ENCODE peak calls at places on chromosomes 2 and 18, in six cellular contexts. One of them, this sample, is unnamed.

GRCh38 chr2:216694201-216694825 is 1.0 kb downstream of the IGFBP5 start:
- DNase-seq in effector memory CD8-positive, alpha-beta T cell: no peak
- DNase-seq in activated gamma-delta T cell: no peak
- DNase-seq in D341Med: peak
- DNase-seq in WTC11: peak
- DNase-seq in AG09319: no peak
- DNase-seq in this sample: no peak

GRCh38 chr18:23144628-23145027 is 9.3 kb downstream of the CABLES1 start:
- DNase-seq in effector memory CD8-positive, alpha-beta T cell: no peak
- DNase-seq in activated gamma-delta T cell: no peak
- DNase-seq in D341Med: no peak
- DNase-seq in WTC11: no peak
- DNase-seq in AG09319: no peak
- DNase-seq in this sample: no peak

GRCh38 chr18:78780719-78781600 is 198.7 kb upstream of the SALL3 start:
- DNase-seq in effector memory CD8-positive, alpha-beta T cell: no peak
- DNase-seq in activated gamma-delta T cell: no peak
- DNase-seq in D341Med: no peak
- DNase-seq in WTC11: no peak
- DNase-seq in AG09319: no peak
- DNase-seq in this sample: no peak

GRCh38 chr18:38545071-38545470 is 979.5 kb upstream of the CELF4 start:
- DNase-seq in effector memory CD8-positive, alpha-beta T cell: no peak
- DNase-seq in activated gamma-delta T cell: no peak
- DNase-seq in D341Med: peak
- DNase-seq in WTC11: peak
- DNase-seq in AG09319: no peak
- DNase-seq in this sample: no peak

GRCh38 chr2:82959677-82960076 is 1499.4 kb downstream of the SUCLG1 start:
- DNase-seq in effector memory CD8-positive, alpha-beta T cell: no peak
- DNase-seq in activated gamma-delta T cell: no peak
- DNase-seq in D341Med: no peak
- DNase-seq in WTC11: no peak
- DNase-seq in AG09319: no peak
- DNase-seq in this sample: no peak

GRCh38 chr2:161237397-161238263 is 70.6 kb upstream of the PSMD14 start:
- DNase-seq in effector memory CD8-positive, alpha-beta T cell: peak
- DNase-seq in activated gamma-delta T cell: peak
- DNase-seq in D341Med: peak
- DNase-seq in WTC11: peak
- DNase-seq in AG09319: peak
- DNase-seq in this sample: no peak

GRCh38 chr2:236882931-236883330 is 202.8 kb upstream of the COPS8 start:
- DNase-seq in effector memory CD8-positive, alpha-beta T cell: no peak
- DNase-seq in activated gamma-delta T cell: no peak
- DNase-seq in D341Med: no peak
- DNase-seq in WTC11: no peak
- DNase-seq in AG09319: no peak
- DNase-seq in this sample: no peak

GRCh38 chr2:20514596-20515269 is 67.9 kb downstream of the RHOB start:
- DNase-seq in effector memory CD8-positive, alpha-beta T cell: no peak
- DNase-seq in activated gamma-delta T cell: no peak
- DNase-seq in D341Med: no peak
- DNase-seq in WTC11: no peak
- DNase-seq in AG09319: peak
- DNase-seq in this sample: peak

GRCh38 chr18:61326407-61326806 is 6.8 kb upstream of the CDH20 start:
- DNase-seq in effector memory CD8-positive, alpha-beta T cell: no peak
- DNase-seq in activated gamma-delta T cell: no peak
- DNase-seq in D341Med: no peak
- DNase-seq in WTC11: no peak
- DNase-seq in AG09319: no peak
- DNase-seq in this sample: no peak

GRCh38 chr2:11617527-11617926 is 52.5 kb downstream of the NTSR2 start:
- DNase-seq in effector memory CD8-positive, alpha-beta T cell: no peak
- DNase-seq in activated gamma-delta T cell: no peak
- DNase-seq in D341Med: no peak
- DNase-seq in WTC11: no peak
- DNase-seq in AG09319: no peak
- DNase-seq in this sample: no peak

GRCh38 chr2:39845460-39846146 is 66.5 kb upstream of the THUMPD2 start:
- DNase-seq in effector memory CD8-positive, alpha-beta T cell: no peak
- DNase-seq in activated gamma-delta T cell: no peak
- DNase-seq in D341Med: no peak
- DNase-seq in WTC11: no peak
- DNase-seq in AG09319: no peak
- DNase-seq in this sample: peak

GRCh38 chr2:46873632-46874068 is 42.0 kb downstream of the MCFD2 start:
- DNase-seq in effector memory CD8-positive, alpha-beta T cell: no peak
- DNase-seq in activated gamma-delta T cell: no peak
- DNase-seq in D341Med: no peak
- DNase-seq in WTC11: no peak
- DNase-seq in AG09319: peak
- DNase-seq in this sample: peak

GRCh38 chr2:191927319-191927867 is 80.5 kb upstream of the CAVIN2 start:
- DNase-seq in effector memory CD8-positive, alpha-beta T cell: no peak
- DNase-seq in activated gamma-delta T cell: no peak
- DNase-seq in D341Med: no peak
- DNase-seq in WTC11: no peak
- DNase-seq in AG09319: peak
- DNase-seq in this sample: peak

GRCh38 chr2:218979846-218980738 is 4.9 kb downstream of the FEV start:
- DNase-seq in effector memory CD8-positive, alpha-beta T cell: peak
- DNase-seq in activated gamma-delta T cell: peak
- DNase-seq in D341Med: peak
- DNase-seq in WTC11: peak
- DNase-seq in AG09319: no peak
- DNase-seq in this sample: peak

GRCh38 chr2:129767987-129768386 is 211.5 kb upstream of the RAB6C start:
- DNase-seq in effector memory CD8-positive, alpha-beta T cell: no peak
- DNase-seq in activated gamma-delta T cell: no peak
- DNase-seq in D341Med: no peak
- DNase-seq in WTC11: no peak
- DNase-seq in AG09319: no peak
- DNase-seq in this sample: no peak

GRCh38 chr2:128310094-128310716 is 8.5 kb downstream of the HS6ST1 start:
- DNase-seq in effector memory CD8-positive, alpha-beta T cell: no peak
- DNase-seq in activated gamma-delta T cell: no peak
- DNase-seq in D341Med: no peak
- DNase-seq in WTC11: no peak
- DNase-seq in AG09319: no peak
- DNase-seq in this sample: peak

GRCh38 chr2:3294066-3294465 is 83.6 kb downstream of the EIPR1 start:
- DNase-seq in effector memory CD8-positive, alpha-beta T cell: no peak
- DNase-seq in activated gamma-delta T cell: no peak
- DNase-seq in D341Med: no peak
- DNase-seq in WTC11: no peak
- DNase-seq in AG09319: no peak
- DNase-seq in this sample: no peak

GRCh38 chr2:202687276-202687675 is 52.5 kb downstream of the FAM117B start:
- DNase-seq in effector memory CD8-positive, alpha-beta T cell: no peak
- DNase-seq in activated gamma-delta T cell: no peak
- DNase-seq in D341Med: no peak
- DNase-seq in WTC11: no peak
- DNase-seq in AG09319: no peak
- DNase-seq in this sample: no peak

GRCh38 chr18:79321625-79322024 is 74.1 kb upstream of the NFATC1 start:
- DNase-seq in effector memory CD8-positive, alpha-beta T cell: no peak
- DNase-seq in activated gamma-delta T cell: no peak
- DNase-seq in D341Med: no peak
- DNase-seq in WTC11: no peak
- DNase-seq in AG09319: no peak
- DNase-seq in this sample: no peak

GRCh38 chr2:156322681-156323211 is 9.8 kb downstream of the NR4A2 start:
- DNase-seq in effector memory CD8-positive, alpha-beta T cell: no peak
- DNase-seq in activated gamma-delta T cell: no peak
- DNase-seq in D341Med: no peak
- DNase-seq in WTC11: peak
- DNase-seq in AG09319: no peak
- DNase-seq in this sample: no peak

GRCh38 chr18:27413495-27414401 is 228.6 kb upstream of the CHST9 start:
- DNase-seq in effector memory CD8-positive, alpha-beta T cell: no peak
- DNase-seq in activated gamma-delta T cell: no peak
- DNase-seq in D341Med: no peak
- DNase-seq in WTC11: no peak
- DNase-seq in AG09319: no peak
- DNase-seq in this sample: no peak

GRCh38 chr2:216700778-216701177 is 5.4 kb upstream of the IGFBP5 start:
- DNase-seq in effector memory CD8-positive, alpha-beta T cell: no peak
- DNase-seq in activated gamma-delta T cell: no peak
- DNase-seq in D341Med: no peak
- DNase-seq in WTC11: no peak
- DNase-seq in AG09319: no peak
- DNase-seq in this sample: no peak

GRCh38 chr2:162524192-162524591 is 180.3 kb downstream of the GCA start:
- DNase-seq in effector memory CD8-positive, alpha-beta T cell: no peak
- DNase-seq in activated gamma-delta T cell: no peak
- DNase-seq in D341Med: no peak
- DNase-seq in WTC11: peak
- DNase-seq in AG09319: no peak
- DNase-seq in this sample: no peak

GRCh38 chr2:201158111-201158929 is 24.6 kb upstream of the CASP10 start:
- DNase-seq in effector memory CD8-positive, alpha-beta T cell: peak
- DNase-seq in activated gamma-delta T cell: no peak
- DNase-seq in D341Med: peak
- DNase-seq in WTC11: peak
- DNase-seq in AG09319: peak
- DNase-seq in this sample: no peak

GRCh38 chr2:73233932-73234832 is at the start of gene CCT7:
- DNase-seq in effector memory CD8-positive, alpha-beta T cell: peak
- DNase-seq in activated gamma-delta T cell: peak
- DNase-seq in D341Med: peak
- DNase-seq in WTC11: peak
- DNase-seq in AG09319: peak
- DNase-seq in this sample: peak

GRCh38 chr2:144152817-144153271 is 367.1 kb downstream of the ZEB2 start:
- DNase-seq in effector memory CD8-positive, alpha-beta T cell: no peak
- DNase-seq in activated gamma-delta T cell: no peak
- DNase-seq in D341Med: no peak
- DNase-seq in WTC11: no peak
- DNase-seq in AG09319: no peak
- DNase-seq in this sample: no peak

GRCh38 chr2:88452151-88452851 is at the start of gene FOXI3:
- DNase-seq in effector memory CD8-positive, alpha-beta T cell: no peak
- DNase-seq in activated gamma-delta T cell: no peak
- DNase-seq in D341Med: peak
- DNase-seq in WTC11: peak
- DNase-seq in AG09319: no peak
- DNase-seq in this sample: no peak

GRCh38 chr2:8435608-8436007 is 246.2 kb upstream of the ID2 start:
- DNase-seq in effector memory CD8-positive, alpha-beta T cell: no peak
- DNase-seq in activated gamma-delta T cell: no peak
- DNase-seq in D341Med: no peak
- DNase-seq in WTC11: no peak
- DNase-seq in AG09319: peak
- DNase-seq in this sample: no peak

GRCh38 chr2:105294844-105295481 is 34.6 kb downstream of the TGFBRAP1 start:
- DNase-seq in effector memory CD8-positive, alpha-beta T cell: no peak
- DNase-seq in activated gamma-delta T cell: no peak
- DNase-seq in D341Med: peak
- DNase-seq in WTC11: peak
- DNase-seq in AG09319: peak
- DNase-seq in this sample: no peak

GRCh38 chr2:37781028-37781427 is 109.6 kb upstream of the CDC42EP3 start:
- DNase-seq in effector memory CD8-positive, alpha-beta T cell: no peak
- DNase-seq in activated gamma-delta T cell: no peak
- DNase-seq in D341Med: no peak
- DNase-seq in WTC11: no peak
- DNase-seq in AG09319: no peak
- DNase-seq in this sample: no peak

GRCh38 chr2:202187570-202187969 is 50.8 kb downstream of the SUMO1 start:
- DNase-seq in effector memory CD8-positive, alpha-beta T cell: no peak
- DNase-seq in activated gamma-delta T cell: no peak
- DNase-seq in D341Med: no peak
- DNase-seq in WTC11: no peak
- DNase-seq in AG09319: no peak
- DNase-seq in this sample: no peak

GRCh38 chr18:78244779-78245178 is 734.8 kb upstream of the SALL3 start:
- DNase-seq in effector memory CD8-positive, alpha-beta T cell: no peak
- DNase-seq in activated gamma-delta T cell: no peak
- DNase-seq in D341Med: no peak
- DNase-seq in WTC11: no peak
- DNase-seq in AG09319: no peak
- DNase-seq in this sample: no peak

GRCh38 chr18:812123-812672 is at the start of gene YES1:
- DNase-seq in effector memory CD8-positive, alpha-beta T cell: peak
- DNase-seq in activated gamma-delta T cell: peak
- DNase-seq in D341Med: peak
- DNase-seq in WTC11: peak
- DNase-seq in AG09319: peak
- DNase-seq in this sample: peak

GRCh38 chr18:58076052-58076451 is 32.0 kb downstream of the NEDD4L start:
- DNase-seq in effector memory CD8-positive, alpha-beta T cell: no peak
- DNase-seq in activated gamma-delta T cell: no peak
- DNase-seq in D341Med: no peak
- DNase-seq in WTC11: no peak
- DNase-seq in AG09319: peak
- DNase-seq in this sample: no peak

GRCh38 chr2:43743706-43744105 is 30.1 kb upstream of the DYNC2LI1 start:
- DNase-seq in effector memory CD8-positive, alpha-beta T cell: no peak
- DNase-seq in activated gamma-delta T cell: no peak
- DNase-seq in D341Med: no peak
- DNase-seq in WTC11: no peak
- DNase-seq in AG09319: no peak
- DNase-seq in this sample: no peak

GRCh38 chr2:109143214-109144187 is 14.5 kb downstream of the SH3RF3 start:
- DNase-seq in effector memory CD8-positive, alpha-beta T cell: peak
- DNase-seq in activated gamma-delta T cell: no peak
- DNase-seq in D341Med: no peak
- DNase-seq in WTC11: no peak
- DNase-seq in AG09319: no peak
- DNase-seq in this sample: no peak

GRCh38 chr2:24861500-24861899 is 58.5 kb downstream of the ADCY3 start:
- DNase-seq in effector memory CD8-positive, alpha-beta T cell: no peak
- DNase-seq in activated gamma-delta T cell: no peak
- DNase-seq in D341Med: no peak
- DNase-seq in WTC11: no peak
- DNase-seq in AG09319: no peak
- DNase-seq in this sample: no peak

GRCh38 chr2:197675711-197676188 is 363 bp upstream of the RFTN2 start:
- DNase-seq in effector memory CD8-positive, alpha-beta T cell: no peak
- DNase-seq in activated gamma-delta T cell: no peak
- DNase-seq in D341Med: no peak
- DNase-seq in WTC11: peak
- DNase-seq in AG09319: no peak
- DNase-seq in this sample: no peak

This sample was measured in RWPE2.